ENCODE peak calls at places on chromosome 10, in eight cellular contexts. O is GM19239; Z is stimulated activated CD4-positive, alpha-beta T cell treated with anti-CD3 and anti-CD28 coated beads, Interleukin-12 subunit alpha, Interleukin-12 subunit beta, amount 100 ng/mL, for 48 hours; X is A549; H is H54; B is bronchial epithelial cell; C is prostate gland; P is GM12865. S is an unnamed sample.

GRCh38 chr10:37146443-37146842 is 21.0 kb downstream of the ANKRD30A start:
- DNase-seq in H (no peak), Z (no peak), O (no peak), P (no peak), C (no peak), B (no peak), X (no peak), S (no peak)

GRCh38 chr10:63628526-63629362 is 107.5 kb downstream of the REEP3 start:
- DNase-seq in C (peak; percentile 67), P (peak; percentile 89), Z (no peak), B (peak; percentile 73), H (peak; percentile 23), X (no peak), O (peak; percentile 27), S (no peak)

GRCh38 chr10:15482168-15482567 is 111.1 kb upstream of the FAM171A1 start:
- DNase-seq in P (no peak), Z (no peak), X (no peak), B (no peak), C (no peak), H (no peak), O (no peak), S (no peak)

GRCh38 chr10:95214369-95214768 is 20.3 kb downstream of the ACSM6 start:
- DNase-seq in X (no peak), O (no peak), Z (no peak), B (no peak), P (no peak), C (no peak), H (no peak), S (no peak)

GRCh38 chr10:71126432-71126831 is 85.9 kb upstream of the UNC5B start:
- DNase-seq in X (no peak), B (no peak), H (no peak), P (no peak), C (no peak), Z (no peak), O (no peak), S (no peak)

GRCh38 chr10:79090134-79090803 is 21.5 kb downstream of the ZMIZ1 start:
- DNase-seq in B (no peak), X (no peak), P (peak; percentile 38), Z (no peak), C (no peak), O (no peak), H (no peak), S (no peak)

GRCh38 chr10:113905756-113906155 is 51.3 kb downstream of the NHLRC2 start:
- DNase-seq in O (no peak), B (no peak), X (no peak), Z (no peak), H (no peak), P (no peak), C (no peak), S (no peak)

GRCh38 chr10:49579621-49580020 is 30.5 kb upstream of the SLC18A3 start:
- DNase-seq in X (no peak), P (no peak), H (no peak), B (no peak), O (no peak), Z (no peak), C (no peak), S (no peak)

GRCh38 chr10:79488303-79488702 is 24.0 kb upstream of the EIF5AL1 start:
- DNase-seq in P (no peak), B (peak; percentile 83), O (no peak), Z (no peak), X (peak; percentile 63), H (peak; percentile 93), C (no peak), S (peak; percentile 80)

GRCh38 chr10:30172096-30172495 is 112.7 kb upstream of the JCAD start:
- DNase-seq in C (no peak), O (no peak), P (no peak), B (no peak), X (no peak), H (no peak), Z (no peak), S (no peak)

GRCh38 chr10:116774728-116775151 is 32.4 kb upstream of the HSPA12A start:
- DNase-seq in Z (no peak), H (no peak), O (no peak), X (no peak), P (no peak), C (peak; percentile 18), B (peak; percentile 67), S (peak; percentile 90)

GRCh38 chr10:131735577-131735976 is 165.2 kb upstream of the PPP2R2D start:
- DNase-seq in P (no peak), H (no peak), Z (no peak), O (no peak), X (no peak), C (no peak), B (no peak), S (no peak)

GRCh38 chr10:50937230-50937907 is 51.9 kb upstream of the A1CF start:
- DNase-seq in P (no peak), X (peak; percentile 8), C (no peak), H (no peak), Z (no peak), B (peak; percentile 56), O (no peak), S (no peak)

GRCh38 chr10:20890491-20891337 is 6.4 kb downstream of the NEBL start:
- DNase-seq in P (no peak), O (no peak), X (no peak), B (peak; percentile 59), H (no peak), Z (no peak), C (no peak), S (no peak)

GRCh38 chr10:89245802-89246201 is 5.8 kb downstream of the LIPA start:
- DNase-seq in P (peak; percentile 71), Z (no peak), X (no peak), C (no peak), O (peak; percentile 24), H (no peak), B (no peak), S (no peak)

GRCh38 chr10:69389827-69390490 is 26.8 kb downstream of the TACR2 start:
- DNase-seq in Z (no peak), P (no peak), O (no peak), B (peak; percentile 70), C (peak; percentile 54), X (peak; percentile 62), H (peak; percentile 91), S (peak; percentile 80)

GRCh38 chr10:103465411-103466179 is 6.9 kb upstream of the CALHM1 start:
- DNase-seq in Z (no peak), C (no peak), B (no peak), X (no peak), P (peak; percentile 80), H (no peak), O (no peak), S (no peak)

GRCh38 chr10:118246340-118247247 is 95.5 kb downstream of the FAM204A start:
- DNase-seq in C (no peak), O (no peak), X (no peak), B (peak; percentile 78), H (no peak), Z (no peak), P (no peak), S (no peak)

GRCh38 chr10:119316002-119316358 is 108.6 kb downstream of the GRK5 start:
- DNase-seq in H (no peak), C (no peak), B (no peak), X (no peak), O (no peak), P (no peak), Z (no peak), S (no peak)

GRCh38 chr10:17409170-17409733 is 45.1 kb downstream of the ST8SIA6 start:
- DNase-seq in X (no peak), C (no peak), O (no peak), H (no peak), P (peak; percentile 7), Z (no peak), B (peak; percentile 22), S (peak; percentile 2)

GRCh38 chr10:5590816-5591215 is 66.1 kb downstream of the CALML3 start:
- DNase-seq in P (no peak), O (no peak), X (no peak), B (no peak), C (no peak), H (no peak), Z (no peak), S (no peak)

GRCh38 chr10:33333260-33334169 is 952 bp downstream of the NRP1 start:
- DNase-seq in P (peak; percentile 18), C (peak; percentile 14), O (no peak), X (peak; percentile 25), B (peak; percentile 63), H (no peak), Z (no peak), S (no peak)

GRCh38 chr10:131698986-131699385 is 201.8 kb upstream of the PPP2R2D start:
- DNase-seq in O (no peak), H (no peak), C (no peak), B (no peak), P (no peak), X (no peak), Z (no peak), S (no peak)

S was measured in PC-9.